ENCODE peak calls at places on chromosomes 13 and 19, in seven cellular contexts. One of them, this sample, is unnamed.

GRCh38 chr13:46901721-46902120 is 4.9 kb upstream of the HTR2A start:
- DNase-seq in GM04503: no peak
- DNase-seq in dermis blood vessel endothelial cell: no peak
- DNase-seq in stimulated activated naive CD8-positive, alpha-beta T cell treated with anti-CD3 and anti-CD28 coated beads, Interleukin-15, amount 100 ng/mL, for 72 hours: no peak
- DNase-seq in T-helper 2 cell: no peak
- DNase-seq in A549: no peak
- DNase-seq in NB4: no peak
- DNase-seq in this sample: no peak

GRCh38 chr19:44644391-44645016 is 794 bp downstream of the PVR start:
- DNase-seq in GM04503: no peak
- DNase-seq in dermis blood vessel endothelial cell: peak
- DNase-seq in stimulated activated naive CD8-positive, alpha-beta T cell treated with anti-CD3 and anti-CD28 coated beads, Interleukin-15, amount 100 ng/mL, for 72 hours: peak
- DNase-seq in T-helper 2 cell: no peak
- DNase-seq in A549: peak
- DNase-seq in NB4: peak
- DNase-seq in this sample: no peak

GRCh38 chr19:36151144-36152051 is 849 bp downstream of the COX7A1 start:
- DNase-seq in GM04503: no peak
- DNase-seq in dermis blood vessel endothelial cell: peak
- DNase-seq in stimulated activated naive CD8-positive, alpha-beta T cell treated with anti-CD3 and anti-CD28 coated beads, Interleukin-15, amount 100 ng/mL, for 72 hours: no peak
- DNase-seq in T-helper 2 cell: no peak
- DNase-seq in A549: no peak
- DNase-seq in NB4: no peak
- DNase-seq in this sample: no peak

GRCh38 chr19:39995794-39996193 is 1.1 kb upstream of the ZNF546 start:
- DNase-seq in GM04503: no peak
- DNase-seq in dermis blood vessel endothelial cell: no peak
- DNase-seq in stimulated activated naive CD8-positive, alpha-beta T cell treated with anti-CD3 and anti-CD28 coated beads, Interleukin-15, amount 100 ng/mL, for 72 hours: no peak
- DNase-seq in T-helper 2 cell: no peak
- DNase-seq in A549: no peak
- DNase-seq in NB4: no peak
- DNase-seq in this sample: no peak

GRCh38 chr19:4066176-4066606 is 508 bp downstream of the ZBTB7A start:
- DNase-seq in GM04503: no peak
- DNase-seq in dermis blood vessel endothelial cell: no peak
- DNase-seq in stimulated activated naive CD8-positive, alpha-beta T cell treated with anti-CD3 and anti-CD28 coated beads, Interleukin-15, amount 100 ng/mL, for 72 hours: peak
- DNase-seq in T-helper 2 cell: peak
- DNase-seq in A549: no peak
- DNase-seq in NB4: no peak
- DNase-seq in this sample: no peak

GRCh38 chr13:34748561-34748960 is 193.5 kb upstream of the NBEA start:
- DNase-seq in GM04503: no peak
- DNase-seq in dermis blood vessel endothelial cell: no peak
- DNase-seq in stimulated activated naive CD8-positive, alpha-beta T cell treated with anti-CD3 and anti-CD28 coated beads, Interleukin-15, amount 100 ng/mL, for 72 hours: no peak
- DNase-seq in T-helper 2 cell: no peak
- DNase-seq in A549: no peak
- DNase-seq in NB4: no peak
- DNase-seq in this sample: no peak

GRCh38 chr19:13629687-13630357 is 123.5 kb upstream of the CACNA1A start:
- DNase-seq in GM04503: peak
- DNase-seq in dermis blood vessel endothelial cell: peak
- DNase-seq in stimulated activated naive CD8-positive, alpha-beta T cell treated with anti-CD3 and anti-CD28 coated beads, Interleukin-15, amount 100 ng/mL, for 72 hours: no peak
- DNase-seq in T-helper 2 cell: no peak
- DNase-seq in A549: no peak
- DNase-seq in NB4: peak
- DNase-seq in this sample: peak

GRCh38 chr19:13100871-13101589 is 1.6 kb downstream of the LYL1 start:
- DNase-seq in GM04503: no peak
- DNase-seq in dermis blood vessel endothelial cell: peak
- DNase-seq in stimulated activated naive CD8-positive, alpha-beta T cell treated with anti-CD3 and anti-CD28 coated beads, Interleukin-15, amount 100 ng/mL, for 72 hours: no peak
- DNase-seq in T-helper 2 cell: no peak
- DNase-seq in A549: no peak
- DNase-seq in NB4: peak
- DNase-seq in this sample: no peak

GRCh38 chr19:21109116-21109515 is 27.1 kb downstream of the ZNF714 start:
- DNase-seq in GM04503: no peak
- DNase-seq in dermis blood vessel endothelial cell: no peak
- DNase-seq in stimulated activated naive CD8-positive, alpha-beta T cell treated with anti-CD3 and anti-CD28 coated beads, Interleukin-15, amount 100 ng/mL, for 72 hours: no peak
- DNase-seq in T-helper 2 cell: no peak
- DNase-seq in A549: no peak
- DNase-seq in NB4: no peak
- DNase-seq in this sample: no peak

GRCh38 chr13:52848455-52849190 is at the start of gene PCDH8:
- DNase-seq in GM04503: no peak
- DNase-seq in dermis blood vessel endothelial cell: peak
- DNase-seq in stimulated activated naive CD8-positive, alpha-beta T cell treated with anti-CD3 and anti-CD28 coated beads, Interleukin-15, amount 100 ng/mL, for 72 hours: peak
- DNase-seq in T-helper 2 cell: no peak
- DNase-seq in A549: no peak
- DNase-seq in NB4: no peak
- DNase-seq in this sample: no peak

GRCh38 chr13:20546559-20546958 is 20.4 kb upstream of the IFT88 start:
- DNase-seq in GM04503: no peak
- DNase-seq in dermis blood vessel endothelial cell: no peak
- DNase-seq in stimulated activated naive CD8-positive, alpha-beta T cell treated with anti-CD3 and anti-CD28 coated beads, Interleukin-15, amount 100 ng/mL, for 72 hours: no peak
- DNase-seq in T-helper 2 cell: no peak
- DNase-seq in A549: no peak
- DNase-seq in NB4: peak
- DNase-seq in this sample: peak

GRCh38 chr19:43681826-43682225 is 11.9 kb upstream of the PLAUR start:
- DNase-seq in GM04503: no peak
- DNase-seq in dermis blood vessel endothelial cell: no peak
- DNase-seq in stimulated activated naive CD8-positive, alpha-beta T cell treated with anti-CD3 and anti-CD28 coated beads, Interleukin-15, amount 100 ng/mL, for 72 hours: no peak
- DNase-seq in T-helper 2 cell: no peak
- DNase-seq in A549: no peak
- DNase-seq in NB4: no peak
- DNase-seq in this sample: peak